ENCODE peak calls at places on chromosome 16, in ten cellular contexts. X is AG09319; D is heart left ventricle; A is CD8-positive, alpha-beta T cell; M is HFF-Myc; I is IMR-90; U is A549; Z is glutamatergic neuron; Y is neural crest cell; F is neural progenitor cell. L is an unnamed sample.

GRCh38 chr16:35210681-35211433 is 1751.4 kb downstream of the TP53TG3F start:
- DNase-seq in U (no peak), Y (no peak), Z (no peak), A (no peak), F (no peak), X (no peak), I (no peak), D (no peak), M (no peak), L (no peak)

GRCh38 chr16:88643546-88643932 is 5.2 kb downstream of the IL17C start:
- DNase-seq in A (no peak), Y (no peak), Z (no peak), F (no peak), U (no peak), D (no peak), I (no peak), M (no peak), X (no peak), L (no peak)

GRCh38 chr16:1152651-1153259 is at the start of gene CACNA1H:
- DNase-seq in A (peak), M (no peak), Z (peak), U (no peak), I (no peak), F (peak), X (no peak), D (no peak), Y (peak), L (peak)

GRCh38 chr16:50040028-50040427 is 15.0 kb downstream of the CNEP1R1 start:
- DNase-seq in Z (no peak), F (no peak), A (no peak), M (no peak), D (no peak), X (no peak), I (no peak), U (no peak), Y (no peak), L (no peak)

GRCh38 chr16:81496742-81497141 is 52.1 kb downstream of the CMIP start:
- DNase-seq in U (no peak), X (no peak), M (no peak), Z (no peak), A (no peak), D (no peak), F (no peak), Y (no peak), I (no peak), L (no peak)

GRCh38 chr16:75251280-75252048 is at the start of gene BCAR1:
- DNase-seq in M (peak), Z (peak), X (peak), Y (peak), D (peak), U (peak), I (peak), A (no peak), F (peak), L (peak)

GRCh38 chr16:81900456-81900855 is 110.8 kb downstream of the SDR42E1 start:
- DNase-seq in X (no peak), F (no peak), Z (no peak), I (no peak), M (no peak), Y (no peak), A (no peak), D (no peak), U (no peak), L (no peak)

GRCh38 chr16:13471036-13471435 is 448.9 kb upstream of the ERCC4 start:
- DNase-seq in I (no peak), Y (peak), Z (no peak), F (peak), M (no peak), X (no peak), U (no peak), A (no peak), D (no peak), L (peak)

GRCh38 chr16:63323055-63323454 is 1286.8 kb upstream of the CDH8 start:
- DNase-seq in I (no peak), U (no peak), M (no peak), F (no peak), D (no peak), Y (no peak), A (no peak), X (no peak), Z (no peak), L (no peak)

GRCh38 chr16:83715217-83715920 is 92.4 kb upstream of the HSBP1 start:
- DNase-seq in I (no peak), F (no peak), M (no peak), Y (no peak), A (no peak), U (no peak), Z (peak), X (no peak), D (no peak), L (no peak)

GRCh38 chr16:2156849-2157224 is 1.3 kb downstream of the TRAF7 start:
- DNase-seq in Z (no peak), F (no peak), X (no peak), A (no peak), U (no peak), I (no peak), M (no peak), Y (no peak), D (no peak), L (no peak)

GRCh38 chr16:2154533-2155090 is 970 bp upstream of the TRAF7 start:
- DNase-seq in F (no peak), A (no peak), D (no peak), M (no peak), Z (no peak), U (no peak), X (no peak), I (no peak), Y (no peak), L (no peak)

GRCh38 chr16:2155091-2156024 is at the start of gene TRAF7:
- DNase-seq in I (peak), Z (peak), A (peak), U (peak), Y (peak), F (peak), M (peak), X (peak), D (peak), L (peak)

GRCh38 chr16:2157480-2158261 is 2.1 kb downstream of the TRAF7 start:
- DNase-seq in U (no peak), M (no peak), I (no peak), A (no peak), X (no peak), D (no peak), Z (no peak), F (no peak), Y (no peak), L (no peak)

DNA sequence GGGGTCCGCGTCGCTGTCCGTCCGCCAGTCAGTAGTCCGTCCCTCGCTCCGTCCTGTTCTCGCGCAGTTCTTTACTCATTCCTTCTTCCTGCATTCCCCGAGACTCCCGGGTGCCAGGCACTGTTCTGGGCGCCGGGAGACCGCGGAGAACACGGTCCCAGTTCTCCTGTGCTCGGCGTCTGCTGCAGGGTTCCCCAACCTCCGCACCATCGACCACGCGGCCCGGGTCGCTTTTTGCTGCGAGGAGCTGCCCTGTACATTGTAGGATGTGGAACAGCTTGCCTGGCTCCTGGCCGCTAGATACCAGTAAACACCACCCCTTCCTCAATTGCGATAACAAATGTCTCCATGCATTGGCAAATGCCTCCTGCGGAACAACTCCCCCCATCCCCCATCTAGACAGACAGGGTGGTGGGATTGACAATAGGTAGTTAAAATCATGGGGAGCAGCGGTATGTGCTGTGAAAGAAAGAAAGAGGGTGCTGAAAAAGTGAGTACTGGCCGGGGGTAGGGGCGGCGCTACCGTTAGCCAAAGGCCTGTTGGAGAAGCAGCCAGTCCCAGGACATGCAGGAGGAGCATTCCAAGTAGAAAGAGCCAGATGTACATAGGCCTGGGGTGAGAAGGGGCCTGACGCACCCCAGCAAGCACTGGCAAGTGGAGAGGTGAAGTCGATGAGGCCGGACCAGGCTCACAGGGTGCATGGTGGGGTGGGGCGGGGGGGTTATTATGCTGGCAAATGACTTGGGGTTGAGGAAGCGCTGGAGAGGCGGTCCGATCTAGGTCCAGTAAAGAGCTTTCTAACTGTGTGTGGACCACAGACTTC is 655 bp downstream of the TRAF7 start:
- DNase-seq in I (peak), F (peak), A (no peak), D (no peak), M (no peak), Y (no peak), Z (no peak), X (no peak), U (no peak), L (no peak)
- TF ChIP-seq CTCF in I (no peak), F (no peak), A (no peak), D (no peak), M (no peak), Y (no peak), Z (no peak), X (no peak), U (no peak), L (no peak)

GRCh38 chr16:58198022-58198683 is at the start of gene CSNK2A2:
- DNase-seq in F (peak), Y (peak), D (peak), Z (peak), X (peak), I (peak), U (peak), A (peak), M (peak), L (peak)
- TF ChIP-seq CTCF in F (no peak), Y (peak), D (peak), Z (no peak), X (peak), I (peak), U (peak), A (no peak), M (peak), L (no peak)

GRCh38 chr16:86242244-86243122 is 267.8 kb upstream of the FOXF1 start:
- DNase-seq in Z (no peak), I (no peak), D (no peak), Y (no peak), U (no peak), X (no peak), F (no peak), A (no peak), M (no peak), L (no peak)

GRCh38 chr16:86243123-86243473 is 267.2 kb upstream of the FOXF1 start:
- DNase-seq in Y (no peak), F (no peak), M (no peak), D (no peak), Z (no peak), I (no peak), X (no peak), A (no peak), U (no peak), L (no peak)

GRCh38 chr16:86241681-86242080 is 268.6 kb upstream of the FOXF1 start:
- DNase-seq in A (no peak), X (no peak), F (no peak), M (no peak), I (no peak), U (no peak), Y (no peak), Z (no peak), D (no peak), L (peak)

GRCh38 chr16:86240716-86241363 is 269.5 kb upstream of the FOXF1 start:
- DNase-seq in Y (no peak), X (no peak), U (no peak), I (no peak), D (no peak), F (no peak), M (no peak), Z (no peak), A (no peak), L (no peak)

GRCh38 chr16:86239381-86239780 is 270.9 kb upstream of the FOXF1 start:
- DNase-seq in D (no peak), I (no peak), F (no peak), A (no peak), X (no peak), U (no peak), M (no peak), Z (no peak), Y (no peak), L (peak)
- TF ChIP-seq CTCF in D (no peak), I (no peak), F (no peak), A (no peak), X (no peak), U (no peak), M (no peak), Z (no peak), Y (no peak), L (no peak)

GRCh38 chr16:67865318-67865717 is 7.5 kb upstream of the EDC4 start:
- DNase-seq in A (no peak), Z (no peak), I (peak), U (peak), D (no peak), Y (no peak), X (no peak), M (no peak), F (peak), L (peak)
- TF ChIP-seq CTCF in A (no peak), Z (no peak), I (peak), U (peak), D (peak), Y (peak), X (peak), M (peak), F (peak), L (no peak)

DNA sequence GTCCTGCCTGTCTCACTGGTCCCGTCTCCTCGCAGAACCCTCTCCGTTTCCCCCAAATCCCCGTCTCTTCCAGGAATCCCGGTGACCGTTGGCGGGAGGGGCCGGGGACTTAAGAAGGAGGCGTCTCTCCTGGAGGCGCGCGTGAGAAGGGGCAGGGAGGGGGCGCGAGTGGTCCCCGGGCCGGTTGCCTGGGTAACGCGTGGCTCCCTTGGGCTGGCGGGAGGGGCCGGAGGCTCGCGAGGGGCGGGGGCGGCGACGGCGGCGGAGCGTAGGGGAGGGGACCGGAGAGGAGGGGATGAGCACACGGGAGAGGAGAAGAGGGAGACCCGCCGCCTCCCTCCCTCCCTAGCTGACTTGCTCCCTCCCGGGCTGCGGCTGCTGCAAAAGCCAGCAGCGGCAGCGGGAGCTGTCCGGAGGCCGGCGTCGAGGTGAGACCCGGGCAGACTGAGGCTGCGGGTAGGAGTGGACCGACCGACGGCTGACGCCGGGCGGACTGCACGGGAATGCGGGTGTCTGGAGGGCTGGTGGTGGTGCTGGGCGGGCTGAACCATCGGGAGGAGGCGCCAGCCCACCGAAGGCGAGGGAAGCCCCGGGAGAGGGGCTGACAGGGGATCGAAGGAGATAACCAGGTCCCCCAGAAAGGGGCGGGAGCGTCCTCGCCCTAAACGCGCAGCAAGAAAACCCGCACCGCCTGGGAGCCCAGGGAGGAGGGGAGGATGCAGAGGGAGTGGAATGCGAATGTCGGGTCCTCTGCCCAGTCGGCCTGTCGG is at the start of gene PRRT2:
- DNase-seq in Y (peak), X (no peak), Z (peak), M (no peak), I (peak), F (peak), U (no peak), A (peak), D (peak), L (peak)
- TF ChIP-seq CTCF in Y (no peak), X (no peak), Z (no peak), M (no peak), I (no peak), F (peak), U (no peak), A (no peak), D (no peak), L (no peak)

DNA sequence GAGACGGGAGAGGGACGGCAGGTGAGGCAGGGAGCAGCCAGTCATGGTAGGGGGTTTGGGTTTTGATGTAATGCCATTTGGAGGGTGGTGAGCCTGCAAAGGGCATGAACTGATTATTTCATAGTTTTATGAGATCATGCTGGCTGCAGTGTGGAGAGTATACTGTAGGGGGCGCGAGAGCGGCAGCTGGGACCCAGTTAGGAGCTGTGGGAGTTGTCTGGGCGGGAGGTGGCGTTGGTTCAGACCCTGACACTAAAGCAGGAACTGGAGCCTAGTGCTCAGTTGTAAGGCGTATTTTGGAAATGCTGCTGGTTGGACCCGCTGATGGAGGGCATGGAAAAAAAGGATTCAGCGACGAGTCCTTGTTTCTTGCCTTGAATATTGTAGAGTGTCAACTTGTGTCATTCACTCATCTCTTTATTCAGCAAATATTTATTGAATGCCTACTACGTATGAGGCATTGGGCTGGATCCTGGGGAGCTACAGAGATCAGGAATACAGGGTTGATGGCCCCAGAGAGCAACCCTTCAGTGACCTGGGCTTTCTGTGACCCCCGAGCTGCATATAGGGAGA is 23.7 kb upstream of the KDM8 start:
- DNase-seq in D (peak), X (no peak), U (peak), M (no peak), Y (peak), F (peak), Z (peak), A (peak), I (peak), L (peak)
- TF ChIP-seq CTCF in D (peak), X (peak), U (peak), M (peak), Y (peak), F (peak), Z (peak), A (peak), I (peak), L (peak)

L was measured in endothelial cell.